ENCODE peak calls at places on chromosomes 3 and 15, in eight cellular contexts. One of them, this sample, is unnamed.

GRCh38 chr3:186094696-186095095 is 14.2 kb downstream of the ETV5 start:
- DNase-seq in GM13976: no peak
- DNase-seq in left lobe of liver: no peak
- DNase-seq in endothelial cell: no peak
- DNase-seq in activated naive CD8-positive, alpha-beta T cell treated with anti-CD3 and anti-CD28 coated beads for 36 hours: no peak
- DNase-seq in HS-27A: no peak
- DNase-seq in aorta: no peak
- DNase-seq in NCI-H446 treated with DMSO at 0.1 percent for 48 hours: no peak
- DNase-seq in this sample: no peak

GRCh38 chr3:29486087-29486486 is 205.2 kb downstream of the RBMS3 start:
- DNase-seq in HS-27A: no peak
- DNase-seq in endothelial cell: no peak
- DNase-seq in GM13976: no peak
- DNase-seq in left lobe of liver: no peak
- DNase-seq in activated naive CD8-positive, alpha-beta T cell treated with anti-CD3 and anti-CD28 coated beads for 36 hours: no peak
- DNase-seq in NCI-H446 treated with DMSO at 0.1 percent for 48 hours: no peak
- DNase-seq in aorta: no peak
- DNase-seq in this sample: no peak

GRCh38 chr3:170809975-170810357 is 60.0 kb downstream of the RPL22L1 start:
- DNase-seq in activated naive CD8-positive, alpha-beta T cell treated with anti-CD3 and anti-CD28 coated beads for 36 hours: no peak
- DNase-seq in left lobe of liver: no peak
- DNase-seq in NCI-H446 treated with DMSO at 0.1 percent for 48 hours: no peak
- DNase-seq in aorta: no peak
- DNase-seq in HS-27A: no peak
- DNase-seq in endothelial cell: no peak
- DNase-seq in GM13976: no peak
- DNase-seq in this sample: no peak

GRCh38 chr15:77804210-77804609 is 171.5 kb upstream of the LINGO1 start:
- DNase-seq in left lobe of liver: no peak
- DNase-seq in aorta: no peak
- DNase-seq in activated naive CD8-positive, alpha-beta T cell treated with anti-CD3 and anti-CD28 coated beads for 36 hours: no peak
- DNase-seq in endothelial cell: no peak
- DNase-seq in GM13976: no peak
- DNase-seq in HS-27A: no peak
- DNase-seq in NCI-H446 treated with DMSO at 0.1 percent for 48 hours: no peak
- DNase-seq in this sample: no peak

GRCh38 chr15:38438031-38438986 is 15.6 kb upstream of the FAM98B start:
- DNase-seq in endothelial cell: no peak
- DNase-seq in activated naive CD8-positive, alpha-beta T cell treated with anti-CD3 and anti-CD28 coated beads for 36 hours: no peak
- DNase-seq in HS-27A: no peak
- DNase-seq in aorta: no peak
- DNase-seq in GM13976: no peak
- DNase-seq in left lobe of liver: no peak
- DNase-seq in NCI-H446 treated with DMSO at 0.1 percent for 48 hours: no peak
- DNase-seq in this sample: no peak

GRCh38 chr3:160372780-160373179 is 26.2 kb downstream of the IFT80 start:
- DNase-seq in NCI-H446 treated with DMSO at 0.1 percent for 48 hours: no peak
- DNase-seq in GM13976: no peak
- DNase-seq in HS-27A: peak
- DNase-seq in activated naive CD8-positive, alpha-beta T cell treated with anti-CD3 and anti-CD28 coated beads for 36 hours: no peak
- DNase-seq in aorta: no peak
- DNase-seq in left lobe of liver: no peak
- DNase-seq in endothelial cell: no peak
- DNase-seq in this sample: no peak

GRCh38 chr3:190492966-190493365 is 20.9 kb upstream of the IL1RAP start:
- DNase-seq in endothelial cell: no peak
- DNase-seq in left lobe of liver: no peak
- DNase-seq in HS-27A: no peak
- DNase-seq in GM13976: no peak
- DNase-seq in activated naive CD8-positive, alpha-beta T cell treated with anti-CD3 and anti-CD28 coated beads for 36 hours: no peak
- DNase-seq in aorta: no peak
- DNase-seq in NCI-H446 treated with DMSO at 0.1 percent for 48 hours: no peak
- DNase-seq in this sample: no peak

GRCh38 chr3:18806633-18807032 is 341.7 kb upstream of the KCNH8 start:
- DNase-seq in aorta: no peak
- DNase-seq in HS-27A: no peak
- DNase-seq in endothelial cell: no peak
- DNase-seq in activated naive CD8-positive, alpha-beta T cell treated with anti-CD3 and anti-CD28 coated beads for 36 hours: no peak
- DNase-seq in GM13976: no peak
- DNase-seq in NCI-H446 treated with DMSO at 0.1 percent for 48 hours: no peak
- DNase-seq in left lobe of liver: no peak
- DNase-seq in this sample: no peak

GRCh38 chr3:72086051-72086711 is 301.2 kb upstream of the PROK2 start:
- DNase-seq in endothelial cell: no peak
- DNase-seq in HS-27A: no peak
- DNase-seq in left lobe of liver: no peak
- DNase-seq in activated naive CD8-positive, alpha-beta T cell treated with anti-CD3 and anti-CD28 coated beads for 36 hours: no peak
- DNase-seq in GM13976: peak
- DNase-seq in aorta: no peak
- DNase-seq in NCI-H446 treated with DMSO at 0.1 percent for 48 hours: no peak
- DNase-seq in this sample: no peak

GRCh38 chr3:39178553-39178952 is 13.8 kb downstream of the XIRP1 start:
- DNase-seq in HS-27A: no peak
- DNase-seq in GM13976: no peak
- DNase-seq in left lobe of liver: no peak
- DNase-seq in activated naive CD8-positive, alpha-beta T cell treated with anti-CD3 and anti-CD28 coated beads for 36 hours: no peak
- DNase-seq in endothelial cell: no peak
- DNase-seq in NCI-H446 treated with DMSO at 0.1 percent for 48 hours: no peak
- DNase-seq in aorta: no peak
- DNase-seq in this sample: no peak

GRCh38 chr3:32510075-32510724 is 7.5 kb upstream of the CMTM6 start:
- DNase-seq in aorta: peak
- DNase-seq in activated naive CD8-positive, alpha-beta T cell treated with anti-CD3 and anti-CD28 coated beads for 36 hours: peak
- DNase-seq in GM13976: peak
- DNase-seq in endothelial cell: peak
- DNase-seq in HS-27A: no peak
- DNase-seq in NCI-H446 treated with DMSO at 0.1 percent for 48 hours: no peak
- DNase-seq in left lobe of liver: peak
- DNase-seq in this sample: no peak

GRCh38 chr3:192958219-192958872 is 40.7 kb upstream of the MB21D2 start:
- DNase-seq in GM13976: no peak
- DNase-seq in NCI-H446 treated with DMSO at 0.1 percent for 48 hours: no peak
- DNase-seq in aorta: no peak
- DNase-seq in HS-27A: no peak
- DNase-seq in left lobe of liver: no peak
- DNase-seq in activated naive CD8-positive, alpha-beta T cell treated with anti-CD3 and anti-CD28 coated beads for 36 hours: no peak
- DNase-seq in endothelial cell: no peak
- DNase-seq in this sample: no peak

GRCh38 chr3:86245360-86245759 is 745.6 kb downstream of the VGLL3 start:
- DNase-seq in HS-27A: no peak
- DNase-seq in NCI-H446 treated with DMSO at 0.1 percent for 48 hours: no peak
- DNase-seq in GM13976: no peak
- DNase-seq in activated naive CD8-positive, alpha-beta T cell treated with anti-CD3 and anti-CD28 coated beads for 36 hours: no peak
- DNase-seq in aorta: no peak
- DNase-seq in left lobe of liver: no peak
- DNase-seq in endothelial cell: peak
- DNase-seq in this sample: peak